ENCODE peak calls at places on chromosomes 6 and 20, in four cellular contexts. One of them, this sample, is unnamed. For H3K79me2, the result is how much of the 10 kb centered on the place peaks cover.

GRCh38 chr6:165891320-165891719 is 228.3 kb upstream of the PDE10A start:
- DNase-seq in HepG2: no peak
- DNase-seq in PC-3: no peak
- DNase-seq in SK-N-SH: no peak
- DNase-seq in this sample: peak

GRCh38 chr6:7469696-7470095 is 71.8 kb upstream of the DSP start:
- DNase-seq in HepG2: no peak
- DNase-seq in PC-3: no peak
- DNase-seq in SK-N-SH: no peak
- DNase-seq in this sample: no peak

GRCh38 chr6:105786890-105787655 is 299.1 kb upstream of the PRDM1 start:
- DNase-seq in PC-3: no peak
- DNase-seq in SK-N-SH: no peak
- DNase-seq in HepG2: no peak
- DNase-seq in this sample: no peak

GRCh38 chr6:165659945-165660862 is 2.8 kb downstream of the PDE10A start:
- DNase-seq in SK-N-SH: peak
- DNase-seq in PC-3: no peak
- DNase-seq in HepG2: no peak
- DNase-seq in this sample: peak

GRCh38 chr20:57843941-57844625 is 134.3 kb upstream of the PMEPA1 start:
- DNase-seq in PC-3: no peak
- DNase-seq in SK-N-SH: no peak
- DNase-seq in HepG2: no peak
- DNase-seq in this sample: no peak

GRCh38 chr6:169370054-169370453 is 116.4 kb upstream of the THBS2 start:
- DNase-seq in PC-3: no peak
- DNase-seq in SK-N-SH: no peak
- DNase-seq in HepG2: no peak
- DNase-seq in this sample: no peak

GRCh38 chr6:150579611-150580010 is 20.1 kb upstream of the PLEKHG1 start:
- DNase-seq in PC-3: no peak
- DNase-seq in HepG2: no peak
- DNase-seq in SK-N-SH: no peak
- DNase-seq in this sample: no peak

GRCh38 chr6:76834399-76834798 is 628.9 kb downstream of the HTR1B start:
- DNase-seq in PC-3: no peak
- DNase-seq in HepG2: no peak
- DNase-seq in SK-N-SH: no peak
- DNase-seq in this sample: no peak

GRCh38 chr6:6588064-6588923 is at the start of gene LY86:
- DNase-seq in SK-N-SH: no peak
- DNase-seq in HepG2: no peak
- DNase-seq in PC-3: no peak
- DNase-seq in this sample: no peak

GRCh38 chr6:165632194-165632593 is 30.8 kb downstream of the PDE10A start:
- DNase-seq in HepG2: no peak
- DNase-seq in SK-N-SH: no peak
- DNase-seq in PC-3: no peak
- DNase-seq in this sample: no peak

GRCh38 chr6:111806561-111807497 is 66.4 kb downstream of the FYN start:
- DNase-seq in SK-N-SH: no peak
- DNase-seq in PC-3: no peak
- DNase-seq in HepG2: no peak
- DNase-seq in this sample: no peak

GRCh38 chr20:36861875-36862801 is 13.8 kb upstream of the TLDC2 start:
- DNase-seq in SK-N-SH: peak
- DNase-seq in HepG2: peak
- DNase-seq in PC-3: peak
- DNase-seq in this sample: peak

GRCh38 chr20:21499641-21500040 is 14.2 kb downstream of the NKX2-2 start:
- DNase-seq in HepG2: no peak
- DNase-seq in PC-3: no peak
- DNase-seq in SK-N-SH: no peak
- DNase-seq in this sample: no peak

GRCh38 chr6:47034919-47035318 is 7.2 kb downstream of the ADGRF1 start:
- DNase-seq in SK-N-SH: peak
- DNase-seq in PC-3: peak
- DNase-seq in HepG2: no peak
- DNase-seq in this sample: no peak

GRCh38 chr6:10890151-10890550 is 3.3 kb downstream of the SYCP2L start:
- DNase-seq in SK-N-SH: no peak
- DNase-seq in PC-3: no peak
- DNase-seq in HepG2: no peak
- DNase-seq in this sample: no peak

GRCh38 chr20:41047279-41047974 is 18.8 kb downstream of the TOP1 start:
- DNase-seq in PC-3: no peak
- DNase-seq in SK-N-SH: no peak
- DNase-seq in HepG2: no peak
- DNase-seq in this sample: no peak

GRCh38 chr6:111832833-111833418 is 40.3 kb downstream of the FYN start:
- DNase-seq in SK-N-SH: no peak
- DNase-seq in HepG2: no peak
- DNase-seq in PC-3: no peak
- DNase-seq in this sample: no peak

GRCh38 chr6:33004940-33005339 is 4.5 kb downstream of the HLA-DOA start:
- DNase-seq in PC-3: no peak
- DNase-seq in HepG2: no peak
- DNase-seq in SK-N-SH: no peak
- DNase-seq in this sample: no peak

GRCh38 chr6:138588805-138589434 is 89.6 kb upstream of the NHSL1 start:
- DNase-seq in SK-N-SH: peak
- DNase-seq in PC-3: peak
- DNase-seq in HepG2: peak
- DNase-seq in this sample: peak

GRCh38 chr6:133945158-133945557 is 7.9 kb upstream of the TBPL1 start:
- DNase-seq in SK-N-SH: no peak
- DNase-seq in HepG2: peak
- DNase-seq in PC-3: peak
- DNase-seq in this sample: peak

GRCh38 chr20:21968486-21968885 is 263.0 kb downstream of the PAX1 start:
- DNase-seq in HepG2: no peak
- DNase-seq in PC-3: no peak
- DNase-seq in SK-N-SH: no peak
- DNase-seq in this sample: no peak

GRCh38 chr6:46412662-46413061 is 78.6 kb downstream of the RCAN2 start:
- DNase-seq in PC-3: peak
- DNase-seq in HepG2: no peak
- DNase-seq in SK-N-SH: no peak
- DNase-seq in this sample: no peak

GRCh38 chr6:169778646-169779045 is 27.2 kb downstream of the ERMARD start:
- DNase-seq in SK-N-SH: no peak
- DNase-seq in PC-3: no peak
- DNase-seq in HepG2: no peak
- DNase-seq in this sample: peak

GRCh38 chr20:2131366-2131765 is 29.7 kb downstream of the STK35 start:
- DNase-seq in HepG2: no peak
- DNase-seq in SK-N-SH: no peak
- DNase-seq in PC-3: peak
- DNase-seq in this sample: no peak

GRCh38 chr6:112282217-112282616 is 27.9 kb upstream of the LAMA4 start:
- DNase-seq in PC-3: peak
- DNase-seq in HepG2: no peak
- DNase-seq in SK-N-SH: peak
- DNase-seq in this sample: peak

GRCh38 chr6:104281370-104281769 is 578.3 kb downstream of the HACE1 start:
- DNase-seq in HepG2: no peak
- DNase-seq in PC-3: peak
- DNase-seq in SK-N-SH: no peak
- DNase-seq in this sample: peak

GRCh38 chr6:111727798-111728197 is 122.1 kb upstream of the TRAF3IP2 start:
- DNase-seq in SK-N-SH: peak
- DNase-seq in PC-3: peak
- DNase-seq in HepG2: no peak
- DNase-seq in this sample: no peak

GRCh38 chr6:21992178-21992967 is 304.5 kb downstream of the PRL start:
- DNase-seq in PC-3: peak
- DNase-seq in SK-N-SH: no peak
- DNase-seq in HepG2: no peak
- DNase-seq in this sample: peak

GRCh38 chr6:31744422-31744821 is 4.6 kb downstream of the MSH5 start:
- DNase-seq in PC-3: no peak
- DNase-seq in HepG2: no peak
- DNase-seq in SK-N-SH: no peak
- DNase-seq in this sample: peak

GRCh38 chr6:31742894-31743293 is 3.1 kb downstream of the MSH5 start:
- DNase-seq in HepG2: no peak
- DNase-seq in SK-N-SH: no peak
- DNase-seq in PC-3: no peak
- DNase-seq in this sample: peak

GRCh38 chr6:31740397-31741223 is 805 bp downstream of the MSH5 start:
- DNase-seq in SK-N-SH: no peak
- DNase-seq in HepG2: no peak
- DNase-seq in PC-3: no peak
- DNase-seq in this sample: peak

GRCh38 chr6:31739639-31740396 is at the start of gene MSH5:
- DNase-seq in SK-N-SH: peak
- DNase-seq in PC-3: peak
- DNase-seq in HepG2: peak
- DNase-seq in this sample: peak

GRCh38 chr6:31741815-31742214 is 2.0 kb downstream of the MSH5 start:
- DNase-seq in SK-N-SH: no peak
- DNase-seq in PC-3: no peak
- DNase-seq in HepG2: no peak
- DNase-seq in this sample: peak
- H3K79me2 ChIP-seq in SK-N-SH: under half
- H3K79me2 ChIP-seq in PC-3: under half
- H3K79me2 ChIP-seq in HepG2: under half
- H3K79me2 ChIP-seq in this sample: under half

GRCh38 chr20:34111057-34111711 is 859 bp downstream of the EIF2S2 start:
- DNase-seq in SK-N-SH: peak
- DNase-seq in HepG2: no peak
- DNase-seq in PC-3: peak
- DNase-seq in this sample: peak

GRCh38 chr20:34109442-34109841 is 2.6 kb downstream of the EIF2S2 start:
- DNase-seq in PC-3: no peak
- DNase-seq in HepG2: no peak
- DNase-seq in SK-N-SH: no peak
- DNase-seq in this sample: no peak

GRCh38 chr20:34110025-34111013 is 1.7 kb downstream of the EIF2S2 start:
- DNase-seq in HepG2: peak
- DNase-seq in SK-N-SH: no peak
- DNase-seq in PC-3: no peak
- DNase-seq in this sample: peak

GRCh38 chr20:34112600-34113061 is 588 bp upstream of the EIF2S2 start:
- DNase-seq in HepG2: peak
- DNase-seq in SK-N-SH: peak
- DNase-seq in PC-3: no peak
- DNase-seq in this sample: peak

GRCh38 chr20:34111712-34112599 is at the start of gene EIF2S2:
- DNase-seq in SK-N-SH: peak
- DNase-seq in HepG2: peak
- DNase-seq in PC-3: peak
- DNase-seq in this sample: peak
- TF ChIP-seq CTCF in SK-N-SH: no peak
- TF ChIP-seq CTCF in HepG2: no peak
- TF ChIP-seq CTCF in PC-3: no peak
- TF ChIP-seq CTCF in this sample: no peak

DNA sequence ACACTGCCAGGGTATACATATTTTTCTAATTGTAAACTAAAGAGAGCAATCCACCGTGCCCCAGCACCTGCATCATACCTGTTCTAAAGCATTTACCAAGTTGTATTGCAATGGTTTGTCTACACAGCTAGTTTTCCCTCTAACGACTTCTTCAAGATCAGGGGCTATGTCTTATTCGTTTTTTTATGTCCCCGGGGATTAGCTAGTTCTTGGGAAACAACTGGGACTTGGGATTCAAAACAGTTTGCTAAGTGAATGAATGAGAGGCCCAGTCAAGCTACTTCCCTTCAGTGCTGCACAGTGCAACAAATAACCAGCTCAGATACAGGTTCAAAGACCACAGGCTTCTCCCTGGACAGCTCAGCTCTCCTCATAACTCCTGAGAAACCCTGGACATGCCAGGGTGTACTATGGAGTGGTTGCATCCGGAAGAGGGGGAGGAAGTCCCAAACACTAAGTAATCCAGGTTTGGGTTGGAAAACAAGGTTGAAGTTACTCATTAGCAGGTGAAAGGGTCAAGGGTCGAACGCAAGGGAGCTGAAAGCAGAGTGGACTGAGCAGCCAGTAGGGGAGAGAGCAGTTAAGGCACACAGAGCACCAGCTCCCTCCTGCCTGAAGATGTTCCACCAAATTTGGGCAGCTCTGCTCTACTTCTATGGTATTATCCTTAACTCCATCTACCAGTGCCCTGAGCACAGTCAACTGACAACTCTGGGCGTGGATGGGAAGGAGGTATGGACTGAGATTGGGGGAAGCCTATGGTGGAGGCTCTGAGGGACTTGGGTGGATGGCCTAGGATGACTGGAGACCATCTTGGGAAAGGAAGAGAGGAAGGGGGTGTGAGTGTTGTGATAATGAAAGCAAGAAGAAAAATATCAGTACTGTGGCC is at the start of gene APOM:
- DNase-seq in PC-3: no peak
- DNase-seq in HepG2: peak
- DNase-seq in SK-N-SH: no peak
- DNase-seq in this sample: no peak
- H3K79me2 ChIP-seq in PC-3: half or more
- H3K79me2 ChIP-seq in HepG2: half or more
- H3K79me2 ChIP-seq in SK-N-SH: half or more
- H3K79me2 ChIP-seq in this sample: half or more

GRCh38 chr20:56244259-56244658 is 4.3 kb upstream of the MC3R start:
- DNase-seq in HepG2: no peak
- DNase-seq in SK-N-SH: no peak
- DNase-seq in PC-3: no peak
- DNase-seq in this sample: no peak

GRCh38 chr20:56247954-56248782 is at the start of gene MC3R:
- DNase-seq in SK-N-SH: peak
- DNase-seq in HepG2: peak
- DNase-seq in PC-3: peak
- DNase-seq in this sample: no peak

GRCh38 chr20:56245761-56246160 is 2.8 kb upstream of the MC3R start:
- DNase-seq in SK-N-SH: no peak
- DNase-seq in PC-3: peak
- DNase-seq in HepG2: no peak
- DNase-seq in this sample: no peak

DNA sequence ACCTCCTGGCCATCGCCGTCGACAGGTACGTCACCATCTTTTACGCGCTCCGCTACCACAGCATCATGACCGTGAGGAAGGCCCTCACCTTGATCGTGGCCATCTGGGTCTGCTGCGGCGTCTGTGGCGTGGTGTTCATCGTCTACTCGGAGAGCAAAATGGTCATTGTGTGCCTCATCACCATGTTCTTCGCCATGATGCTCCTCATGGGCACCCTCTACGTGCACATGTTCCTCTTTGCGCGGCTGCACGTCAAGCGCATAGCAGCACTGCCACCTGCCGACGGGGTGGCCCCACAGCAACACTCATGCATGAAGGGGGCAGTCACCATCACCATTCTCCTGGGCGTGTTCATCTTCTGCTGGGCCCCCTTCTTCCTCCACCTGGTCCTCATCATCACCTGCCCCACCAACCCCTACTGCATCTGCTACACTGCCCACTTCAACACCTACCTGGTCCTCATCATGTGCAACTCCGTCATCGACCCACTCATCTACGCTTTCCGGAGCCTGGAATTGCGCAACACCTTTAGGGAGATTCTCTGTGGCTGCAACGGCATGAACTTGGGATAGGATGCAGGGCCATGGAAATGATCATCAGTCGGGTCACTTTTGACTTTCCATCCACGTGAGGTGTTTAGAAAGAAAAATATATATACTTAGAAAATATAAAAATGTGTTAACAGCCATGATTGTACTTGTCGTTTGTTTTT is 868 bp downstream of the MC3R start:
- DNase-seq in HepG2: peak
- DNase-seq in SK-N-SH: peak
- DNase-seq in PC-3: peak
- DNase-seq in this sample: no peak
- TF ChIP-seq CTCF in HepG2: peak
- TF ChIP-seq CTCF in SK-N-SH: peak
- TF ChIP-seq CTCF in PC-3: peak
- TF ChIP-seq CTCF in this sample: peak